ENCODE peak calls at places on chromosomes 5 and 9, in six cellular contexts. One of them, this sample, is unnamed.

GRCh38 chr5:78521455-78521854 is 127.1 kb downstream of the LHFPL2 start:
- DNase-seq in A549: no peak
- DNase-seq in GM12878: no peak
- DNase-seq in HepG2: no peak
- DNase-seq in endothelial cell of umbilical vein: peak; percentile 27
- DNase-seq in K562: no peak
- DNase-seq in this sample: no peak

GRCh38 chr9:20209421-20210340 is 412.6 kb downstream of the MLLT3 start:
- DNase-seq in A549: no peak
- DNase-seq in GM12878: peak; percentile 2
- DNase-seq in HepG2: no peak
- DNase-seq in endothelial cell of umbilical vein: no peak
- DNase-seq in K562: no peak
- DNase-seq in this sample: no peak

GRCh38 chr5:141525659-141526058 is 36.8 kb downstream of the PCDHGC5 start:
- DNase-seq in A549: no peak
- DNase-seq in GM12878: no peak
- DNase-seq in HepG2: peak; percentile 13
- DNase-seq in endothelial cell of umbilical vein: no peak
- DNase-seq in K562: no peak
- DNase-seq in this sample: no peak

GRCh38 chr9:87656485-87656884 is 69.4 kb upstream of the CTSL start:
- DNase-seq in A549: no peak
- DNase-seq in GM12878: no peak
- DNase-seq in HepG2: no peak
- DNase-seq in endothelial cell of umbilical vein: peak; percentile 67
- DNase-seq in K562: no peak
- DNase-seq in this sample: no peak

GRCh38 chr9:76365028-76365427 is 29.2 kb downstream of the RFK start:
- DNase-seq in A549: no peak
- DNase-seq in GM12878: no peak
- DNase-seq in HepG2: peak; percentile 78
- DNase-seq in endothelial cell of umbilical vein: peak; percentile 37
- DNase-seq in K562: no peak
- DNase-seq in this sample: no peak

GRCh38 chr5:143893638-143894037 is 81.7 kb downstream of the HMHB1 start:
- DNase-seq in A549: no peak
- DNase-seq in GM12878: no peak
- DNase-seq in HepG2: no peak
- DNase-seq in endothelial cell of umbilical vein: no peak
- DNase-seq in K562: no peak
- DNase-seq in this sample: no peak

GRCh38 chr9:21017092-21017491 is 14.3 kb downstream of the HACD4 start:
- DNase-seq in A549: peak; percentile 7
- DNase-seq in GM12878: no peak
- DNase-seq in HepG2: no peak
- DNase-seq in endothelial cell of umbilical vein: peak; percentile 10
- DNase-seq in K562: no peak
- DNase-seq in this sample: no peak

GRCh38 chr9:79687131-79687447 is 115.3 kb downstream of the TLE4 start:
- DNase-seq in A549: no peak
- DNase-seq in GM12878: no peak
- DNase-seq in HepG2: no peak
- DNase-seq in endothelial cell of umbilical vein: no peak
- DNase-seq in K562: no peak
- DNase-seq in this sample: peak; percentile 17

GRCh38 chr5:151937851-151938250 is 13.2 kb upstream of the GLRA1 start:
- DNase-seq in A549: no peak
- DNase-seq in GM12878: no peak
- DNase-seq in HepG2: no peak
- DNase-seq in endothelial cell of umbilical vein: no peak
- DNase-seq in K562: no peak
- DNase-seq in this sample: no peak

GRCh38 chr9:95157491-95158151 is 159.9 kb downstream of the FANCC start:
- DNase-seq in A549: no peak
- DNase-seq in GM12878: peak; percentile 40
- DNase-seq in HepG2: peak; percentile 57
- DNase-seq in endothelial cell of umbilical vein: peak; percentile 10
- DNase-seq in K562: no peak
- DNase-seq in this sample: peak; percentile 51

GRCh38 chr9:120927125-120928014 is 774 bp upstream of the TRAF1 start:
- DNase-seq in A549: no peak
- DNase-seq in GM12878: no peak
- DNase-seq in HepG2: no peak
- DNase-seq in endothelial cell of umbilical vein: no peak
- DNase-seq in K562: no peak
- DNase-seq in this sample: peak; percentile 37

GRCh38 chr9:120926397-120926928 is at the start of gene TRAF1:
- DNase-seq in A549: no peak
- DNase-seq in GM12878: no peak
- DNase-seq in HepG2: no peak
- DNase-seq in endothelial cell of umbilical vein: no peak
- DNase-seq in K562: no peak
- DNase-seq in this sample: peak; percentile 75

GRCh38 chr9:120928015-120928719 is 1.6 kb upstream of the TRAF1 start:
- DNase-seq in A549: no peak
- DNase-seq in GM12878: no peak
- DNase-seq in HepG2: no peak
- DNase-seq in endothelial cell of umbilical vein: peak; percentile 62
- DNase-seq in K562: no peak
- DNase-seq in this sample: no peak

GRCh38 chr9:120929392-120929791 is 2.8 kb upstream of the TRAF1 start:
- DNase-seq in A549: no peak
- DNase-seq in GM12878: no peak
- DNase-seq in HepG2: no peak
- DNase-seq in endothelial cell of umbilical vein: no peak
- DNase-seq in K562: no peak
- DNase-seq in this sample: no peak

DNA sequence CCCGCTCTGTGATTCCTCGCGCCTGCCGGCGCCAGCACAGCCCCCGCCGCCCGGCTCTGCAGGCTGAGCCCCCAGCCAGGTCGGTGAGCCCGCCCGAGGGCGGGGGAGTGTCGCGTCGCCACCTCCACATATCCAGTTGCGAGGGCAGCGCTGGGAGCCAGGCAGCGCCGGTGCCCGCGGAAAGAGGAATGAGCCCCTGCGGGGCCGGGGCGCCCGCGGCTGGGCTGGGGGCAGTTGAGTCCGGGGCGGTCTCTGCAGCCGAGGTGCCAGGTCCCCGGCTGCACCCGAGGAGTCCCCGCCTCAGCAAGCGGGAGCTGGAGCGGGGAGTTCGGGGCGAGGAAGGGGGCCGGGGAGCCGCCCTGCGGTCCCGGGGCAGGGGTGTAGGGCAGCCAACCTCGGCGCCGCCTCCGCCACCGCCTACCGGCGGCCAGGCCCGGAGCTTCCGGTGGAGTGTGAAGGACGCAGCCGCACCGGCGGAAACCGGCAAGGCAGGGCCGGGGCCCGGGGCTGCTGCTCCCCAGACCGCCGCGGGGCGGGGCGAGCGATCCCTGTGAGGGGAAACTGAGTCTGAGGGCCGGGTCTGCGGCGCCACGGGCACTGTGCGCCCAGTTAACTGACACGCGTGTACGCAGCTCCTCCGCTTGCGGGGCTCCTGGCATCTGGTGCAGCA is 2.3 kb upstream of the TRAF1 start:
- DNase-seq in A549: peak; percentile 78
- DNase-seq in GM12878: no peak
- DNase-seq in HepG2: peak; percentile 21
- DNase-seq in endothelial cell of umbilical vein: peak; percentile 46
- DNase-seq in K562: no peak
- DNase-seq in this sample: peak; percentile 78
- TF ChIP-seq POLR2A in A549: peak; percentile 73
- TF ChIP-seq POLR2A in GM12878: peak; percentile 81
- TF ChIP-seq POLR2A in HepG2: no peak
- TF ChIP-seq POLR2A in endothelial cell of umbilical vein: peak; percentile 55
- TF ChIP-seq POLR2A in K562: no peak
- TF ChIP-seq POLR2A in this sample: peak; percentile 46

GRCh38 chr5:96080557-96080956 is 118.9 kb upstream of the ELL2 start:
- DNase-seq in A549: no peak
- DNase-seq in GM12878: no peak
- DNase-seq in HepG2: no peak
- DNase-seq in endothelial cell of umbilical vein: peak; percentile 51
- DNase-seq in K562: no peak
- DNase-seq in this sample: no peak
- TF ChIP-seq MYC in A549: no peak
- TF ChIP-seq MYC in GM12878: no peak
- TF ChIP-seq MYC in HepG2: no peak
- TF ChIP-seq MYC in endothelial cell of umbilical vein: no peak
- TF ChIP-seq MYC in K562: no peak
- TF ChIP-seq MYC in this sample: no peak

GRCh38 chr5:157827429-157827828 is 31.5 kb downstream of the CLINT1 start:
- DNase-seq in A549: no peak
- DNase-seq in GM12878: no peak
- DNase-seq in HepG2: no peak
- DNase-seq in endothelial cell of umbilical vein: peak; percentile 81
- DNase-seq in K562: no peak
- DNase-seq in this sample: no peak
- TF ChIP-seq MAX in A549: no peak
- TF ChIP-seq MAX in GM12878: no peak
- TF ChIP-seq MAX in HepG2: no peak
- TF ChIP-seq MAX in endothelial cell of umbilical vein: no peak
- TF ChIP-seq MAX in K562: no peak
- TF ChIP-seq MAX in this sample: no peak

GRCh38 chr5:135591277-135591676 is 12.5 kb upstream of the CXCL14 start:
- DNase-seq in A549: no peak
- DNase-seq in GM12878: no peak
- DNase-seq in HepG2: no peak
- DNase-seq in endothelial cell of umbilical vein: no peak
- DNase-seq in K562: no peak
- DNase-seq in this sample: no peak
- TF ChIP-seq POLR2A in A549: no peak
- TF ChIP-seq POLR2A in GM12878: no peak
- TF ChIP-seq POLR2A in HepG2: no peak
- TF ChIP-seq POLR2A in endothelial cell of umbilical vein: no peak
- TF ChIP-seq POLR2A in K562: no peak
- TF ChIP-seq POLR2A in this sample: no peak

This sample was measured in NB4.